ENCODE peak calls at places on chromosomes 12 and 14, in six cellular contexts. One of them, this sample, is unnamed. For H3K4me1, the result is how much of the 10 kb centered on the place peaks cover.

GRCh38 chr12:89085421-89085820 is 266.9 kb downstream of the DUSP6 start:
- DNase-seq in HCT116: no peak
- DNase-seq in IMR-90: no peak
- DNase-seq in body of pancreas: no peak
- DNase-seq in ovary: no peak
- DNase-seq in transverse colon: no peak
- DNase-seq in this sample: no peak

GRCh38 chr14:86779416-86779815 is 1213.6 kb downstream of the GALC start:
- DNase-seq in HCT116: no peak
- DNase-seq in IMR-90: peak
- DNase-seq in body of pancreas: no peak
- DNase-seq in ovary: no peak
- DNase-seq in transverse colon: no peak
- DNase-seq in this sample: no peak

GRCh38 chr12:5076761-5077160 is 33.1 kb downstream of the KCNA5 start:
- DNase-seq in HCT116: no peak
- DNase-seq in IMR-90: no peak
- DNase-seq in body of pancreas: peak
- DNase-seq in ovary: no peak
- DNase-seq in transverse colon: no peak
- DNase-seq in this sample: no peak

GRCh38 chr14:36843410-36843809 is 181.8 kb downstream of the PAX9 start:
- DNase-seq in HCT116: no peak
- DNase-seq in IMR-90: no peak
- DNase-seq in body of pancreas: no peak
- DNase-seq in ovary: no peak
- DNase-seq in transverse colon: no peak
- DNase-seq in this sample: no peak

GRCh38 chr12:95545303-95545702 is 6.0 kb downstream of the USP44 start:
- DNase-seq in HCT116: no peak
- DNase-seq in IMR-90: no peak
- DNase-seq in body of pancreas: no peak
- DNase-seq in ovary: no peak
- DNase-seq in transverse colon: no peak
- DNase-seq in this sample: no peak

GRCh38 chr14:65788876-65789859 is 376.6 kb downstream of the FUT8 start:
- DNase-seq in HCT116: no peak
- DNase-seq in IMR-90: no peak
- DNase-seq in body of pancreas: no peak
- DNase-seq in ovary: no peak
- DNase-seq in transverse colon: no peak
- DNase-seq in this sample: no peak

GRCh38 chr12:31206038-31206670 is 119.8 kb downstream of the SINHCAF start:
- DNase-seq in HCT116: peak
- DNase-seq in IMR-90: peak
- DNase-seq in body of pancreas: peak
- DNase-seq in ovary: no peak
- DNase-seq in transverse colon: no peak
- DNase-seq in this sample: no peak

GRCh38 chr14:29016050-29016900 is 249.7 kb downstream of the FOXG1 start:
- DNase-seq in HCT116: no peak
- DNase-seq in IMR-90: peak
- DNase-seq in body of pancreas: peak
- DNase-seq in ovary: peak
- DNase-seq in transverse colon: no peak
- DNase-seq in this sample: no peak

GRCh38 chr12:27331299-27331926 is 1.2 kb upstream of the BMAL2 start:
- DNase-seq in HCT116: peak
- DNase-seq in IMR-90: peak
- DNase-seq in body of pancreas: no peak
- DNase-seq in ovary: no peak
- DNase-seq in transverse colon: no peak
- DNase-seq in this sample: no peak

GRCh38 chr12:53613821-53614220 is 12.4 kb downstream of the ATF7 start:
- DNase-seq in HCT116: no peak
- DNase-seq in IMR-90: peak
- DNase-seq in body of pancreas: no peak
- DNase-seq in ovary: no peak
- DNase-seq in transverse colon: no peak
- DNase-seq in this sample: no peak

GRCh38 chr12:94623161-94623920 is 27.0 kb downstream of the TMCC3 start:
- DNase-seq in HCT116: no peak
- DNase-seq in IMR-90: no peak
- DNase-seq in body of pancreas: no peak
- DNase-seq in ovary: no peak
- DNase-seq in transverse colon: no peak
- DNase-seq in this sample: peak

GRCh38 chr12:102888511-102888910 is 28.5 kb downstream of the PAH start:
- DNase-seq in HCT116: no peak
- DNase-seq in IMR-90: no peak
- DNase-seq in body of pancreas: no peak
- DNase-seq in ovary: no peak
- DNase-seq in transverse colon: no peak
- DNase-seq in this sample: no peak

GRCh38 chr12:123996581-123996980 is 23.6 kb downstream of the ZNF664 start:
- DNase-seq in HCT116: no peak
- DNase-seq in IMR-90: no peak
- DNase-seq in body of pancreas: no peak
- DNase-seq in ovary: no peak
- DNase-seq in transverse colon: no peak
- DNase-seq in this sample: no peak

GRCh38 chr12:93266-94005 is 26.9 kb downstream of the IQSEC3 start:
- DNase-seq in HCT116: no peak
- DNase-seq in IMR-90: no peak
- DNase-seq in body of pancreas: no peak
- DNase-seq in ovary: no peak
- DNase-seq in transverse colon: no peak
- DNase-seq in this sample: no peak

GRCh38 chr12:50188280-50188781 is 21.2 kb upstream of the CERS5 start:
- DNase-seq in HCT116: no peak
- DNase-seq in IMR-90: peak
- DNase-seq in body of pancreas: no peak
- DNase-seq in ovary: no peak
- DNase-seq in transverse colon: no peak
- DNase-seq in this sample: no peak

GRCh38 chr14:44962573-44963528 is 861 bp downstream of the TOGARAM1 start:
- DNase-seq in HCT116: no peak
- DNase-seq in IMR-90: peak
- DNase-seq in body of pancreas: peak
- DNase-seq in ovary: peak
- DNase-seq in transverse colon: peak
- DNase-seq in this sample: peak

GRCh38 chr12:124008629-124009028 is 35.6 kb downstream of the ZNF664 start:
- DNase-seq in HCT116: no peak
- DNase-seq in IMR-90: no peak
- DNase-seq in body of pancreas: no peak
- DNase-seq in ovary: no peak
- DNase-seq in transverse colon: no peak
- DNase-seq in this sample: no peak

GRCh38 chr14:64417042-64417770 is 29.1 kb downstream of the MTHFD1 start:
- DNase-seq in HCT116: no peak
- DNase-seq in IMR-90: peak
- DNase-seq in body of pancreas: no peak
- DNase-seq in ovary: no peak
- DNase-seq in transverse colon: no peak
- DNase-seq in this sample: no peak

GRCh38 chr12:52038447-52038846 is 12.8 kb upstream of the NR4A1 start:
- DNase-seq in HCT116: no peak
- DNase-seq in IMR-90: peak
- DNase-seq in body of pancreas: no peak
- DNase-seq in ovary: peak
- DNase-seq in transverse colon: no peak
- DNase-seq in this sample: no peak

GRCh38 chr12:61504396-61505115 is 755.6 kb upstream of the USP15 start:
- DNase-seq in HCT116: no peak
- DNase-seq in IMR-90: no peak
- DNase-seq in body of pancreas: no peak
- DNase-seq in ovary: no peak
- DNase-seq in transverse colon: no peak
- DNase-seq in this sample: no peak

GRCh38 chr12:124396544-124397398 is 101.9 kb downstream of the RFLNA start:
- DNase-seq in HCT116: no peak
- DNase-seq in IMR-90: no peak
- DNase-seq in body of pancreas: peak
- DNase-seq in ovary: peak
- DNase-seq in transverse colon: peak
- DNase-seq in this sample: peak

GRCh38 chr12:91910871-91911388 is 234.7 kb downstream of the BTG1 start:
- DNase-seq in HCT116: no peak
- DNase-seq in IMR-90: no peak
- DNase-seq in body of pancreas: no peak
- DNase-seq in ovary: no peak
- DNase-seq in transverse colon: no peak
- DNase-seq in this sample: no peak

GRCh38 chr12:27292718-27293117 is 39.9 kb upstream of the BMAL2 start:
- DNase-seq in HCT116: no peak
- DNase-seq in IMR-90: no peak
- DNase-seq in body of pancreas: no peak
- DNase-seq in ovary: no peak
- DNase-seq in transverse colon: no peak
- DNase-seq in this sample: no peak

GRCh38 chr14:95516554-95517209 is at the start of gene SYNE3:
- DNase-seq in HCT116: no peak
- DNase-seq in IMR-90: no peak
- DNase-seq in body of pancreas: peak
- DNase-seq in ovary: peak
- DNase-seq in transverse colon: peak
- DNase-seq in this sample: peak

GRCh38 chr14:80055912-80056801 is 155.1 kb downstream of the DIO2 start:
- DNase-seq in HCT116: no peak
- DNase-seq in IMR-90: peak
- DNase-seq in body of pancreas: peak
- DNase-seq in ovary: peak
- DNase-seq in transverse colon: peak
- DNase-seq in this sample: no peak

GRCh38 chr14:32232481-32232880 is 29.4 kb upstream of the RNU6-8 start:
- DNase-seq in HCT116: no peak
- DNase-seq in IMR-90: no peak
- DNase-seq in body of pancreas: no peak
- DNase-seq in ovary: no peak
- DNase-seq in transverse colon: no peak
- DNase-seq in this sample: no peak

GRCh38 chr14:102893452-102893851 is 29.0 kb upstream of the AMN start:
- DNase-seq in HCT116: no peak
- DNase-seq in IMR-90: peak
- DNase-seq in body of pancreas: peak
- DNase-seq in ovary: no peak
- DNase-seq in transverse colon: peak
- DNase-seq in this sample: no peak

GRCh38 chr14:30790827-30791226 is 83.5 kb upstream of the COCH start:
- DNase-seq in HCT116: no peak
- DNase-seq in IMR-90: no peak
- DNase-seq in body of pancreas: no peak
- DNase-seq in ovary: no peak
- DNase-seq in transverse colon: no peak
- DNase-seq in this sample: no peak

GRCh38 chr14:50792058-50792477 is 38.9 kb downstream of the NIN start:
- DNase-seq in HCT116: no peak
- DNase-seq in IMR-90: no peak
- DNase-seq in body of pancreas: no peak
- DNase-seq in ovary: no peak
- DNase-seq in transverse colon: no peak
- DNase-seq in this sample: peak
- H3K4me1 ChIP-seq in HCT116: under half
- H3K4me1 ChIP-seq in IMR-90: under half
- H3K4me1 ChIP-seq in body of pancreas: under half
- H3K4me1 ChIP-seq in ovary: under half
- H3K4me1 ChIP-seq in transverse colon: under half
- H3K4me1 ChIP-seq in this sample: under half

GRCh38 chr14:91835920-91836843 is 31.2 kb downstream of the TC2N start:
- DNase-seq in HCT116: peak
- DNase-seq in IMR-90: no peak
- DNase-seq in body of pancreas: peak
- DNase-seq in ovary: peak
- DNase-seq in transverse colon: peak
- DNase-seq in this sample: peak
- TF ChIP-seq POLR2A in HCT116: no peak
- TF ChIP-seq POLR2A in IMR-90: no peak
- TF ChIP-seq POLR2A in body of pancreas: peak
- TF ChIP-seq POLR2A in ovary: no peak
- TF ChIP-seq POLR2A in transverse colon: peak
- TF ChIP-seq POLR2A in this sample: peak

GRCh38 chr12:28479683-28480082 is 289.4 kb downstream of the CCDC91 start:
- DNase-seq in HCT116: no peak
- DNase-seq in IMR-90: no peak
- DNase-seq in body of pancreas: no peak
- DNase-seq in ovary: no peak
- DNase-seq in transverse colon: no peak
- DNase-seq in this sample: no peak
- H3K4me3 ChIP-seq in HCT116: no peak
- H3K4me3 ChIP-seq in IMR-90: no peak
- H3K4me3 ChIP-seq in body of pancreas: no peak
- H3K4me3 ChIP-seq in ovary: no peak
- H3K4me3 ChIP-seq in transverse colon: no peak
- H3K4me3 ChIP-seq in this sample: no peak

GRCh38 chr12:110739894-110740293 is 2.8 kb downstream of the PPP1CC start:
- DNase-seq in HCT116: no peak
- DNase-seq in IMR-90: peak
- DNase-seq in body of pancreas: no peak
- DNase-seq in ovary: no peak
- DNase-seq in transverse colon: no peak
- DNase-seq in this sample: no peak
- H3K4me1 ChIP-seq in HCT116: under half
- H3K4me1 ChIP-seq in IMR-90: under half
- H3K4me1 ChIP-seq in body of pancreas: under half
- H3K4me1 ChIP-seq in ovary: under half
- H3K4me1 ChIP-seq in transverse colon: under half
- H3K4me1 ChIP-seq in this sample: under half

DNA sequence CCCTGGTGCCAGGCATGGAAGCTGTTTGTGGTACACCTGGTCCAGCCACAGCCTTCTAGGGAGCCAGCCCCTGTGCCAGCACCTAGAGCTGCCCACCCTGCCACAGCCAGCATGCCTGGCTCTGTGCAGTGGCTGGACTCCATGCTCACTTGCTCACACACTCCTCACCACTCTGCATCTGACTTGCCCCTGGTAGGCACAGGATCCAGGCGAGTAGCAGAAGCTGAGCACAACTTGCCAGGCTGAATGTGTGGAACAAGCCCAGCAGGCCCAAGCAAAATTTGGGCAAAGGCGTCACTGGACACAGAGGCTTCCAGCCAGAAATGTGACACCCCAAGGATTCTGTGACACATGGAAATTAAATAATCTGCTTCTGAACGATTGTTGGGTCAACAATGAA is 106.7 kb downstream of the MYF5 start:
- DNase-seq in HCT116: no peak
- DNase-seq in IMR-90: no peak
- DNase-seq in body of pancreas: no peak
- DNase-seq in ovary: no peak
- DNase-seq in transverse colon: no peak
- DNase-seq in this sample: no peak
- TF ChIP-seq POLR2A in HCT116: no peak
- TF ChIP-seq POLR2A in IMR-90: no peak
- TF ChIP-seq POLR2A in body of pancreas: no peak
- TF ChIP-seq POLR2A in ovary: no peak
- TF ChIP-seq POLR2A in transverse colon: no peak
- TF ChIP-seq POLR2A in this sample: no peak

GRCh38 chr12:115710104-115710564 is 567.4 kb downstream of the MED13L start:
- DNase-seq in HCT116: no peak
- DNase-seq in IMR-90: peak
- DNase-seq in body of pancreas: no peak
- DNase-seq in ovary: no peak
- DNase-seq in transverse colon: peak
- DNase-seq in this sample: no peak

GRCh38 chr12:115712676-115713075 is 564.8 kb downstream of the MED13L start:
- DNase-seq in HCT116: no peak
- DNase-seq in IMR-90: no peak
- DNase-seq in body of pancreas: no peak
- DNase-seq in ovary: no peak
- DNase-seq in transverse colon: peak
- DNase-seq in this sample: no peak

GRCh38 chr12:115709410-115710065 is 568.0 kb downstream of the MED13L start:
- DNase-seq in HCT116: no peak
- DNase-seq in IMR-90: no peak
- DNase-seq in body of pancreas: peak
- DNase-seq in ovary: peak
- DNase-seq in transverse colon: peak
- DNase-seq in this sample: no peak
- H3K4me3 ChIP-seq in HCT116: no peak
- H3K4me3 ChIP-seq in IMR-90: no peak
- H3K4me3 ChIP-seq in body of pancreas: no peak
- H3K4me3 ChIP-seq in ovary: no peak
- H3K4me3 ChIP-seq in transverse colon: no peak
- H3K4me3 ChIP-seq in this sample: no peak